ENCODE peak calls at places on chromosomes 1 and 21, in seven cellular contexts. Q is PC-9, Z is adipocyte, H is esophagus squamous epithelium, T is IMR-90, J is adrenal gland, O is colonic mucosa. D is an unnamed sample.

GRCh38 chr1:115753830-115754229 is 14.7 kb downstream of the CASQ2 start:
- DNase-seq in Z (no peak), H (no peak), O (no peak), Q (no peak), J (no peak), T (no peak), D (no peak)

GRCh38 chr1:48471103-48471502 is 901 bp downstream of the SPATA6 start:
- DNase-seq in Q (no peak), Z (peak; percentile 40), T (no peak), H (no peak), O (peak; percentile 33), J (peak; percentile 51), D (no peak)

GRCh38 chr1:119008483-119009299 is 20.5 kb upstream of the TBX15 start:
- DNase-seq in J (peak; percentile 64), T (peak; percentile 54), H (no peak), Z (peak; percentile 63), O (peak; percentile 49), Q (no peak), D (peak; percentile 56)

GRCh38 chr21:25383545-25383944 is 223.7 kb downstream of the MRPL39 start:
- DNase-seq in T (no peak), O (no peak), J (no peak), H (no peak), Q (no peak), Z (no peak), D (no peak)

GRCh38 chr1:152143147-152143845 is 15.7 kb downstream of the RPTN start:
- DNase-seq in T (no peak), Z (no peak), H (no peak), O (no peak), Q (no peak), J (no peak), D (no peak)

GRCh38 chr1:43991200-43991475 is 261 bp upstream of the CCDC24 start:
- DNase-seq in O (no peak), J (no peak), Z (no peak), Q (no peak), T (no peak), H (no peak), D (no peak)

GRCh38 chr1:37471345-37472231 is 2.8 kb upstream of the ZC3H12A start:
- DNase-seq in Z (peak; percentile 95), T (peak; percentile 90), Q (peak; percentile 77), O (peak; percentile 83), J (peak; percentile 92), H (no peak), D (peak; percentile 94)

GRCh38 chr1:229148041-229148671 is 122.8 kb upstream of the RAB4A start:
- DNase-seq in T (no peak), H (no peak), O (no peak), J (no peak), Z (no peak), Q (no peak), D (peak; percentile 80)

GRCh38 chr1:46639547-46639946 is 22.9 kb upstream of the MOB3C start:
- DNase-seq in T (no peak), Z (no peak), O (no peak), J (no peak), H (no peak), Q (no peak), D (no peak)

GRCh38 chr21:37413553-37414291 is 47.1 kb downstream of the DYRK1A start:
- DNase-seq in Z (no peak), J (no peak), T (no peak), H (no peak), Q (no peak), O (no peak), D (no peak)

GRCh38 chr1:16181887-16182719 is 26.2 kb upstream of the EPHA2 start:
- DNase-seq in Z (peak; percentile 95), O (peak; percentile 74), T (peak; percentile 89), H (no peak), Q (peak; percentile 86), J (peak; percentile 94), D (no peak)

GRCh38 chr21:45175326-45176085 is 101.1 kb downstream of the ADARB1 start:
- DNase-seq in Z (peak; percentile 12), T (peak; percentile 10), Q (no peak), H (no peak), O (no peak), J (no peak), D (no peak)

GRCh38 chr1:203638076-203638475 is 11.4 kb downstream of the ATP2B4 start:
- DNase-seq in O (no peak), J (no peak), Z (no peak), H (no peak), T (no peak), Q (no peak), D (no peak)

GRCh38 chr1:22204057-22204840 is 61.4 kb upstream of the WNT4 start:
- DNase-seq in T (no peak), O (no peak), Z (no peak), Q (no peak), H (no peak), J (no peak), D (no peak)

GRCh38 chr1:77553568-77554291 is 128.7 kb downstream of the ZZZ3 start:
- DNase-seq in J (no peak), O (no peak), Z (no peak), H (no peak), Q (no peak), T (no peak), D (no peak)

GRCh38 chr1:222167111-222167510 is 380.8 kb downstream of the HHIPL2 start:
- DNase-seq in Z (peak; percentile 68), T (peak; percentile 94), H (no peak), J (peak; percentile 66), O (peak; percentile 37), Q (no peak), D (peak; percentile 8)

GRCh38 chr1:118339431-118340146 is 154.6 kb upstream of the SPAG17 start:
- DNase-seq in Z (no peak), H (no peak), O (no peak), J (no peak), Q (peak; percentile 26), T (no peak), D (peak; percentile 31)

GRCh38 chr1:206839006-206839560 is 26.3 kb upstream of the IL20 start:
- DNase-seq in Z (no peak), T (no peak), J (no peak), Q (no peak), H (no peak), O (no peak), D (no peak)

GRCh38 chr1:243428084-243428483 is 172.2 kb downstream of the SDCCAG8 start:
- DNase-seq in O (no peak), H (no peak), Q (no peak), Z (no peak), J (no peak), T (no peak), D (no peak)

GRCh38 chr1:244836135-244836521 is 670 bp downstream of the COX20 start:
- DNase-seq in O (peak; percentile 42), T (peak; percentile 47), Z (peak; percentile 52), Q (no peak), H (no peak), J (no peak), D (peak; percentile 48)

DNA sequence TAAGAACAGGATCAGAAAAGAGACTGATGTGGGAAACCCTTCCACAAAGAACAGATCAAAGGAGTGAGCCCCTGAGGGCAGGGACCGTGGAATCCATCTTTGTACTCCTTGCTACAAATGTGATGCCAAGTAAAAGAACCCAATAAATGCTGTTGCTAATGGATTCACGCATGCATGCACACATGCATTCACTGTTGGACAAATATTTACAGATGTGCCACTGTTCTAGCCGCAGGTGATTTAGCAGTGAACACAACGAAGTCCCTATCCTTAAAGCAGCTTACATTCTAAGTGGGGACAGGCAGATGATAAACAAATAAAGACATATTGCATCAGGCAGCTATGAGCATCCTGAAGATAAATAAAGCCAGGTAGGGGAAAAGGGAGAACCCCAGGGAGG is 67.8 kb downstream of the ITPKB start:
- DNase-seq in Z (no peak), H (no peak), T (no peak), Q (no peak), J (no peak), O (no peak), D (no peak)
- H3K4me1 ChIP-seq in Z (peaks cover 24% of the 10 kb centered on the region), H (peaks cover 17% of the 10 kb centered on the region), T (no peaks in the 10 kb centered on the region), Q (peaks cover 19% of the 10 kb centered on the region), J (peaks cover 8% of the 10 kb centered on the region), O (peaks cover 4% of the 10 kb centered on the region), D (peaks cover 8% of the 10 kb centered on the region)

GRCh38 chr1:116766616-116767469 is 12.6 kb downstream of the CD2 start:
- DNase-seq in J (no peak), O (no peak), Q (no peak), H (no peak), Z (peak; percentile 47), T (no peak), D (peak; percentile 25)
- H3K27me3 ChIP-seq in J (no peaks in the 10 kb centered on the region), O (no peaks in the 10 kb centered on the region), Q (no peaks in the 10 kb centered on the region), H (no peaks in the 10 kb centered on the region), Z (no peaks in the 10 kb centered on the region), T (no peaks in the 10 kb centered on the region), D (no peaks in the 10 kb centered on the region)

GRCh38 chr1:202589190-202589680 is 121.0 kb downstream of the SYT2 start:
- DNase-seq in Q (peak; percentile 98), T (peak; percentile 100), O (peak; percentile 61), J (peak; percentile 92), H (no peak), Z (peak; percentile 98), D (peak; percentile 11)

GRCh38 chr1:202588644-202589189 is 121.5 kb downstream of the SYT2 start:
- DNase-seq in T (no peak), Z (peak; percentile 29), J (no peak), Q (peak; percentile 78), H (no peak), O (no peak), D (no peak)

GRCh38 chr1:202586018-202586821 is 124.0 kb downstream of the SYT2 start:
- DNase-seq in J (peak; percentile 68), Q (peak; percentile 58), O (peak; percentile 28), H (no peak), T (peak; percentile 38), Z (peak; percentile 58), D (no peak)

GRCh38 chr1:202590119-202590518 is 120.1 kb downstream of the SYT2 start:
- DNase-seq in Z (no peak), H (no peak), O (no peak), Q (no peak), T (no peak), J (no peak), D (no peak)

DNA sequence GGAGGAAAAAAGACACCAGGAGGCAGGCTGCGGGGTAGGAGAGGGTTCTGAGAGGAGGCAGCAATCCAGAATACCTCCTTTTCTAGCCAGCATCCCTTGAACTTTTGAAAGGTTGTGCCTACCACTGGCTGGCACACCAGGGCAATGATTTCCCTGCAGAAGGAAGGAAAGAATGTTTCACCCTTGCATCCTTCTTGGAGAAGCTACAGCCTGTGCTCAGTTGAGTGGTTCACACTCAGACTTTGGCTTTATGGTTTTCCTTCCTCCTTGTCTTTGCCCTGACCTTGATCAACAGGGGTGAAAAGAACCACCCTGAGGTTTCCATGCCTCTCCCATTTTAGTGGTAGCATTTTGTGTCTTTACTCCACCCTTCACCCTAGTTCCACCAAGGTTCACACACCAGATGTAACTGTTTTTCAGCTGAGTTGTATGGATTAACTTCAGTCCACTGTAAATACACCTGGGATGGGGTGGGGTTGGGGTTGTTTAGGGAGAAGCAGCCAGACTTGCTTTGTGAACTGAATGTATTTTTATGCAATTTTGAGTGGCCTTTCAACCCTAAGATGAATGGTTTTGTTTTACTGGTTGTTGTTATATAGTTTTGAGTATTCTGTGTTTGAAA is 122.3 kb downstream of the SYT2 start:
- DNase-seq in Z (no peak), J (no peak), T (no peak), O (no peak), Q (peak; percentile 66), H (no peak), D (no peak)
- H3K4me1 ChIP-seq in Z (peaks cover 48% of the 10 kb centered on the region), J (no peaks in the 10 kb centered on the region), T (peaks cover 46% of the 10 kb centered on the region), O (no peaks in the 10 kb centered on the region), Q (peaks cover 60% of the 10 kb centered on the region), H (peaks cover 60% of the 10 kb centered on the region), D (no peaks in the 10 kb centered on the region)

DNA sequence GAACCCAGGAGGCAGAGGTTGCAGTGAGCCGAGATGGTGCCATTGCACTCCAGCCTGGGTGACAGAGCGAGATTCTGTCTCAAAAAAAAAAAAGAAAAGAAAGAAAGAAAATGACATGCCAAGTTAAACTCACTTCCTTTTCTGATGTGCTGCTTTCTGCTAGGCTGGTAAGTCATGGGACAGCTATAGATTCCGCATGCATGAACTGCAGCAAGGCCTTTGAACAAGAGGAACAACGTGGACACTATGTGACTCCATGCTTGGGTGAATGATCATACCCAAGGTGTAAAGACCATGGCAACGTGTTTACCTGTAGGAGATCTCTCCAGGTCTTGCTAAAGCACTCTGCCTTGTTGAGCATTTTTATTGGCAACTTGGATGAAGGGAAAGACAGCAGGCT is 10.3 kb upstream of the TTF2 start:
- DNase-seq in O (no peak), J (no peak), H (no peak), T (no peak), Q (no peak), Z (no peak), D (no peak)
- H3K27me3 ChIP-seq in O (no peaks in the 10 kb centered on the region), J (no peaks in the 10 kb centered on the region), H (no peaks in the 10 kb centered on the region), T (no peaks in the 10 kb centered on the region), Q (no peaks in the 10 kb centered on the region), Z (no peaks in the 10 kb centered on the region), D (no peaks in the 10 kb centered on the region)

D was measured in small intestine.